ENCODE peak calls at places on chromosome 10, in four cellular contexts. G is GM12878, U is HepG2, T is H1. C is an unnamed sample.

GRCh38 chr10:43123361-43124093 is 14.7 kb upstream of the CSGALNACT2 start:
- DNase-seq in G (no peak), U (no peak), T (peak; percentile 32), C (no peak)

GRCh38 chr10:28853195-28853594 is 175.9 kb downstream of the BAMBI start:
- DNase-seq in G (no peak), U (no peak), T (no peak), C (no peak)

GRCh38 chr10:110409488-110409887 is 88.2 kb upstream of the DUSP5 start:
- DNase-seq in G (no peak), U (no peak), T (no peak), C (no peak)

GRCh38 chr10:91887075-91887899 is 22.0 kb downstream of the FGFBP3 start:
- DNase-seq in G (no peak), U (peak; percentile 58), T (peak; percentile 90), C (peak; percentile 63)

GRCh38 chr10:73759512-73760115 is 15.4 kb downstream of the SEC24C start:
- DNase-seq in G (no peak), U (no peak), T (no peak), C (no peak)

GRCh38 chr10:128322950-128323349 is 196.7 kb upstream of the MKI67 start:
- DNase-seq in G (no peak), U (no peak), T (no peak), C (no peak)

GRCh38 chr10:15251791-15252380 is 83.4 kb upstream of the NMT2 start:
- DNase-seq in G (no peak), U (no peak), T (no peak), C (no peak)

GRCh38 chr10:124693801-124694416 is 50.3 kb downstream of the FAM53B start:
- DNase-seq in G (no peak), U (no peak), T (no peak), C (no peak)

GRCh38 chr10:72124984-72125383 is 36.6 kb upstream of the SPOCK2 start:
- DNase-seq in G (no peak), U (no peak), T (no peak), C (no peak)

GRCh38 chr10:27745719-27746363 is at the start of gene MKX:
- DNase-seq in G (no peak), U (no peak), T (peak; percentile 93), C (peak; percentile 60)

GRCh38 chr10:19588608-19589007 is 227.6 kb upstream of the PLXDC2 start:
- DNase-seq in G (no peak), U (no peak), T (no peak), C (no peak)

GRCh38 chr10:4646546-4646945 is 179.5 kb upstream of the AKR1E2 start:
- DNase-seq in G (no peak), U (no peak), T (no peak), C (no peak)

GRCh38 chr10:36185096-36185495 is 543.0 kb upstream of the FZD8 start:
- DNase-seq in G (no peak), U (no peak), T (no peak), C (no peak)

GRCh38 chr10:29319205-29319781 is 30.4 kb downstream of the LYZL1 start:
- DNase-seq in G (no peak), U (peak; percentile 68), T (no peak), C (no peak)

GRCh38 chr10:70255329-70256299 is 22.4 kb upstream of the PPA1 start:
- DNase-seq in G (no peak), U (peak; percentile 82), T (no peak), C (no peak)

GRCh38 chr10:50254479-50254878 is 3.2 kb upstream of the ASAH2 start:
- DNase-seq in G (no peak), U (no peak), T (no peak), C (no peak)

GRCh38 chr10:60123172-60123571 is 216.8 kb upstream of the CCDC6 start:
- DNase-seq in G (no peak), U (no peak), T (no peak), C (no peak)

GRCh38 chr10:4107328-4107851 is 322.4 kb upstream of the KLF6 start:
- DNase-seq in G (no peak), U (no peak), T (no peak), C (no peak)

GRCh38 chr10:69344591-69345244 is 66.4 kb downstream of the HK1 start:
- DNase-seq in G (peak; percentile 28), U (no peak), T (no peak), C (no peak)

DNA sequence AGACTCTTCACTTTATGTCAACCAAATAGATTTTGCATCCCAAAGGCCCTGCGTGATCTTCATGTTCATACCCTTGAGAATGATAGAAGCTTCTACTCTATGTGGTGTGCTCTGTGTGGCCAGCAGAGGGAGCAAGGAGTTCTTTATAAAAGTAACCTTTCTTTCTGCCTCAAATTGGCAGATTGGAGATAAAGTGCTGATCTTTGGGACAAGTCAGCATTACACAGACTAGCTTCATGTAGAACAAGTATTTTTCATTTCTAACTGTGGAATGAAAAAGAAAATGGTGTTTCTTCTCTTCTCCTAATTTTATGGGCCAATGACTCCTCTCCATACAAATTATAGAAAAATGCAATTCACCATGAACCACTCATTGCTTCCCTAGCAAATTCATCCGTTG is 1214.1 kb downstream of the SORCS1 start:
- DNase-seq in G (peak; percentile 5), U (peak; percentile 13), T (peak; percentile 54), C (peak; percentile 51)
- TF ChIP-seq SUZ12 in G (no peak), U (no peak), T (no peak), C (no peak)

GRCh38 chr10:26448706-26449435 is 10.7 kb downstream of the APBB1IP start:
- DNase-seq in G (peak; percentile 84), U (no peak), T (no peak), C (no peak)
- TF ChIP-seq SP1 in G (peak; percentile 61), U (no peak), T (no peak), C (no peak)

GRCh38 chr10:46254467-46254866 is 32.3 kb upstream of the ANTXRL start:
- DNase-seq in G (no peak), U (no peak), T (no peak), C (no peak)

GRCh38 chr10:46254007-46254383 is 32.8 kb upstream of the ANTXRL start:
- DNase-seq in G (no peak), U (no peak), T (no peak), C (no peak)

GRCh38 chr10:46255696-46256355 is 31.0 kb upstream of the ANTXRL start:
- DNase-seq in G (no peak), U (peak; percentile 43), T (peak; percentile 91), C (peak; percentile 75)

GRCh38 chr10:46253076-46254006 is 33.5 kb upstream of the ANTXRL start:
- DNase-seq in G (no peak), U (no peak), T (peak; percentile 43), C (no peak)

DNA sequence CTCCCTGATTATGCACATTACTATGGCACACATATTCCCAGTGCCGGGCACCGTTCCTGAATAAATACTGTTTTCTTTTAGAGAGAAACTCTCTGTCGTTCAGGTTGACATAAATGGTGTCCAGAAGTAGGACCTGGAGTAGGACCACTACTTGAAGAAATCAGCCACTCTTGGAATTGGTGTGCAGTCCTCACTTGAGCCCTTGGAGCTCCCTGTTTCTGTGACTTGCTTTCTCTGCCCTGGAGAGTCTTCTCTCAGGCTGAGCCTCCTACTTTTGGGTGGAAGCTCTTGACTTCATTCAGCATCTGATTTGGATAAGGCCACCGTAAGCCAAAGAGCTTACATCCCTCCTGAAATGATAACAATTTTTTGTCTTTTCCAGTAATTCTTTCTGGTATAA is 29.7 kb upstream of the ANTXRL start:
- DNase-seq in G (no peak), U (no peak), T (no peak), C (no peak)
- TF ChIP-seq SUZ12 in G (no peak), U (no peak), T (no peak), C (no peak)

DNA sequence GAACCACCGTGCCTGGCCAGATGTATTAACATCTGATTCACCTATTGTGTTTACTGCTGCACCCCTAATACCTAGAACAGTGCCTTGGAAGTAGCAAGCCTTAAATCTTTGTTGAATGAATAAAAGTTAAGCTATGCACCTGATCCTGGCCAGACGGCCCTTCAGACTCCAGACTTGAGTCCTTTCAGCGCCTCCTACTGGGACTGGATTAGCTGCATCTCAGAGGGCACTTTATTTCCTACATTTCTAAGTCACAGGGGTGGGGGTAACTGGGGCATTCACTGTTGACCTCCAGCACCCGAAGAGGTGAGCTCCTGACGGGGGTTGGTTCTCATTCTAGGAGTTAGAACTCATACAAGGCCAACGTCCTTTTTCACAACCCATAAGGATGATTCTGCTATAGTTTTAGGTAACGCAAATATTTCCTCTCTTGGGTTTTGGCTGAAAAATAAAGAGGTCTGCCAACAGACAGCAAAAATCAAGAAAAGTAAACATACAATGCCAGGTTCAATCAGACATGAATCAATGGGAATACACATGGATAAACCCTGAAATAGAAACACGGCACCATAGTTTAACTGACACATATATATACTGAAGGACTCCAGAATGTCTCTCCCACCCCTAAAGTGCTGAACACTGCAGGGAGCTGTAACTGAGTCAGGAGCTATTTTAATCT is 48.0 kb upstream of the DLG5 start:
- DNase-seq in G (no peak), U (peak; percentile 52), T (peak; percentile 66), C (peak; percentile 53)
- TF ChIP-seq SP1 in G (no peak), U (no peak), T (no peak), C (no peak)

GRCh38 chr10:58477122-58477521 is 35.5 kb upstream of the BICC1 start:
- DNase-seq in G (no peak), U (no peak), T (no peak), C (no peak)
- TF ChIP-seq SUZ12 in G (no peak), U (no peak), T (no peak), C (no peak)

DNA sequence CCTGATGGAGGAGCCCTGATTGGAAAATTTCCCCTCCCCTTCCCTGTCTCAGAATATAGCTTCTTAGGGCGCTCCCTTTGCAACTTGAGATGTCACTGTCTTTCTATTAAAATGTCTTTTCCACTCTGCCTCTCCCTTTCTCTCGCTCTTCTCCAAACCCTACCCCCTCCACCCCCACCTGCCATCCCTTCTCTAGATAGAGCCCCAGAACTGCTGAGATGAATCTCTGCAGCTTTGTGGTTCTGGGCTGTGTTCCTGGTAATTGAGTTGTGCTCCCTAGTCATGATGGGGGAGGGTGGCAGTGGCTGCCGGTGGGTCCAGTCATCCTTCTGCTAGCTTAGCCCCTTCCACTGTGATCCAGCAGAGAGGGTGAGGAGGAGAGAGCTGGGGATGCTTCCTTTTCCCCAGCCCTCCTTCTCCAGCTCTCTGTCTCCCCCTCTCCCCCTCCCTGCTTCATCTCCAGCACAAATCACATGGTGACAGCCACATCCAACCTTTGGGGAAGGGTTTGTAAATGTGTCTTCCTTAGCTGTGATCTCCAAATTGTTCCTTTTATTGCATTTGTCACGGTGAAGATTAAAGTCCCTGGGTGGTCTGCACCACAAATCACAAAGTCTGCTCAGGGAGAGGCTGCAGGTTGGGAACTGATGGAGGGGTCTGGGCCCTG is 50.7 kb upstream of the BTRC start:
- DNase-seq in G (no peak), U (no peak), T (no peak), C (no peak)
- TF ChIP-seq SP1 in G (no peak), U (no peak), T (no peak), C (no peak)

C was measured in HEK293T.